ENCODE peak calls at places on chromosomes 4 and X, in eight cellular contexts. One of them, this sample, is unnamed.

GRCh38 chr4:107619065-107619464 is 101.0 kb downstream of the PAPSS1 start:
- DNase-seq in epithelial cell of esophagus: no peak
- DNase-seq in hepatocyte: peak
- DNase-seq in cardiac fibroblast: peak
- DNase-seq in tibial artery: peak
- DNase-seq in lower leg skin: no peak
- DNase-seq in ascending aorta: no peak
- DNase-seq in GM12865: no peak
- DNase-seq in this sample: peak

GRCh38 chr4:186021461-186022167 is 47.3 kb upstream of the TLR3 start:
- DNase-seq in tibial artery: no peak
- DNase-seq in epithelial cell of esophagus: peak
- DNase-seq in GM12865: peak
- DNase-seq in ascending aorta: no peak
- DNase-seq in lower leg skin: no peak
- DNase-seq in cardiac fibroblast: peak
- DNase-seq in hepatocyte: peak
- DNase-seq in this sample: no peak

GRCh38 chr4:127709456-127709855 is 20.7 kb upstream of the SLC25A31 start:
- DNase-seq in ascending aorta: no peak
- DNase-seq in epithelial cell of esophagus: peak
- DNase-seq in cardiac fibroblast: peak
- DNase-seq in tibial artery: no peak
- DNase-seq in lower leg skin: no peak
- DNase-seq in GM12865: no peak
- DNase-seq in hepatocyte: no peak
- DNase-seq in this sample: no peak

GRCh38 chr4:794911-795725 is 30.8 kb downstream of the CPLX1 start:
- DNase-seq in epithelial cell of esophagus: no peak
- DNase-seq in lower leg skin: no peak
- DNase-seq in GM12865: no peak
- DNase-seq in hepatocyte: no peak
- DNase-seq in tibial artery: no peak
- DNase-seq in cardiac fibroblast: no peak
- DNase-seq in ascending aorta: no peak
- DNase-seq in this sample: no peak

GRCh38 chr4:123232439-123232838 is 164.2 kb upstream of the SPRY1 start:
- DNase-seq in GM12865: no peak
- DNase-seq in ascending aorta: no peak
- DNase-seq in epithelial cell of esophagus: peak
- DNase-seq in cardiac fibroblast: peak
- DNase-seq in lower leg skin: no peak
- DNase-seq in hepatocyte: no peak
- DNase-seq in tibial artery: no peak
- DNase-seq in this sample: peak

GRCh38 chr4:102500371-102501175 is 586 bp upstream of the NFKB1 start:
- DNase-seq in lower leg skin: peak
- DNase-seq in tibial artery: peak
- DNase-seq in ascending aorta: peak
- DNase-seq in hepatocyte: peak
- DNase-seq in cardiac fibroblast: peak
- DNase-seq in GM12865: peak
- DNase-seq in epithelial cell of esophagus: peak
- DNase-seq in this sample: no peak

GRCh38 chr4:7266525-7267292 is 74.4 kb downstream of the SORCS2 start:
- DNase-seq in cardiac fibroblast: peak
- DNase-seq in GM12865: no peak
- DNase-seq in ascending aorta: no peak
- DNase-seq in epithelial cell of esophagus: peak
- DNase-seq in tibial artery: no peak
- DNase-seq in hepatocyte: peak
- DNase-seq in lower leg skin: no peak
- DNase-seq in this sample: peak

GRCh38 chrX:54807524-54808108 is at the start of gene MAGED2:
- DNase-seq in ascending aorta: peak
- DNase-seq in hepatocyte: peak
- DNase-seq in cardiac fibroblast: peak
- DNase-seq in lower leg skin: no peak
- DNase-seq in epithelial cell of esophagus: no peak
- DNase-seq in tibial artery: peak
- DNase-seq in GM12865: no peak
- DNase-seq in this sample: no peak

GRCh38 chrX:147894332-147894870 is 17.3 kb upstream of the FMR1 start:
- DNase-seq in lower leg skin: no peak
- DNase-seq in ascending aorta: no peak
- DNase-seq in cardiac fibroblast: peak
- DNase-seq in GM12865: no peak
- DNase-seq in tibial artery: no peak
- DNase-seq in epithelial cell of esophagus: peak
- DNase-seq in hepatocyte: peak
- DNase-seq in this sample: no peak

GRCh38 chrX:131841496-131842410 is 181.3 kb upstream of the STK26 start:
- DNase-seq in lower leg skin: no peak
- DNase-seq in tibial artery: no peak
- DNase-seq in GM12865: peak
- DNase-seq in hepatocyte: peak
- DNase-seq in ascending aorta: no peak
- DNase-seq in epithelial cell of esophagus: peak
- DNase-seq in cardiac fibroblast: peak
- DNase-seq in this sample: no peak

GRCh38 chr4:101028886-101029285 is 318.4 kb downstream of the PPP3CA start:
- DNase-seq in lower leg skin: no peak
- DNase-seq in tibial artery: no peak
- DNase-seq in epithelial cell of esophagus: no peak
- DNase-seq in ascending aorta: no peak
- DNase-seq in GM12865: no peak
- DNase-seq in cardiac fibroblast: no peak
- DNase-seq in hepatocyte: no peak
- DNase-seq in this sample: no peak

GRCh38 chrX:44447214-44447613 is 95.4 kb downstream of the FUNDC1 start:
- DNase-seq in lower leg skin: no peak
- DNase-seq in GM12865: no peak
- DNase-seq in ascending aorta: no peak
- DNase-seq in tibial artery: no peak
- DNase-seq in cardiac fibroblast: no peak
- DNase-seq in epithelial cell of esophagus: peak
- DNase-seq in hepatocyte: no peak
- DNase-seq in this sample: no peak

GRCh38 chrX:84469226-84469625 is 33.0 kb downstream of the HDX start:
- DNase-seq in lower leg skin: no peak
- DNase-seq in epithelial cell of esophagus: peak
- DNase-seq in cardiac fibroblast: peak
- DNase-seq in ascending aorta: no peak
- DNase-seq in tibial artery: no peak
- DNase-seq in GM12865: no peak
- DNase-seq in hepatocyte: peak
- DNase-seq in this sample: no peak

GRCh38 chr4:41358626-41359025 is 101.9 kb downstream of the UCHL1 start:
- DNase-seq in lower leg skin: no peak
- DNase-seq in epithelial cell of esophagus: no peak
- DNase-seq in cardiac fibroblast: no peak
- DNase-seq in ascending aorta: no peak
- DNase-seq in tibial artery: no peak
- DNase-seq in hepatocyte: no peak
- DNase-seq in GM12865: no peak
- DNase-seq in this sample: no peak

GRCh38 chr4:169225058-169225751 is 45.6 kb downstream of the SH3RF1 start:
- DNase-seq in tibial artery: no peak
- DNase-seq in ascending aorta: no peak
- DNase-seq in GM12865: peak
- DNase-seq in epithelial cell of esophagus: peak
- DNase-seq in hepatocyte: peak
- DNase-seq in cardiac fibroblast: peak
- DNase-seq in lower leg skin: no peak
- DNase-seq in this sample: peak

GRCh38 chrX:37678574-37678973 is 7.0 kb upstream of the XK start:
- DNase-seq in epithelial cell of esophagus: no peak
- DNase-seq in hepatocyte: no peak
- DNase-seq in tibial artery: no peak
- DNase-seq in ascending aorta: no peak
- DNase-seq in cardiac fibroblast: no peak
- DNase-seq in GM12865: no peak
- DNase-seq in lower leg skin: no peak
- DNase-seq in this sample: no peak

GRCh38 chr4:71009091-71009490 is 15.6 kb downstream of the DCK start:
- DNase-seq in cardiac fibroblast: no peak
- DNase-seq in ascending aorta: no peak
- DNase-seq in GM12865: no peak
- DNase-seq in lower leg skin: no peak
- DNase-seq in tibial artery: no peak
- DNase-seq in hepatocyte: no peak
- DNase-seq in epithelial cell of esophagus: no peak
- DNase-seq in this sample: no peak

GRCh38 chrX:68833448-68833805 is 4.6 kb downstream of the EFNB1 start:
- DNase-seq in GM12865: no peak
- DNase-seq in hepatocyte: no peak
- DNase-seq in ascending aorta: peak
- DNase-seq in epithelial cell of esophagus: no peak
- DNase-seq in tibial artery: no peak
- DNase-seq in lower leg skin: peak
- DNase-seq in cardiac fibroblast: no peak
- DNase-seq in this sample: no peak

GRCh38 chrX:68833855-68834331 is 5.1 kb downstream of the EFNB1 start:
- DNase-seq in epithelial cell of esophagus: peak
- DNase-seq in cardiac fibroblast: no peak
- DNase-seq in tibial artery: no peak
- DNase-seq in hepatocyte: no peak
- DNase-seq in GM12865: no peak
- DNase-seq in lower leg skin: peak
- DNase-seq in ascending aorta: peak
- DNase-seq in this sample: no peak

GRCh38 chrX:68831405-68832100 is 2.7 kb downstream of the EFNB1 start:
- DNase-seq in GM12865: no peak
- DNase-seq in tibial artery: no peak
- DNase-seq in lower leg skin: peak
- DNase-seq in epithelial cell of esophagus: no peak
- DNase-seq in hepatocyte: no peak
- DNase-seq in ascending aorta: peak
- DNase-seq in cardiac fibroblast: no peak
- DNase-seq in this sample: no peak

GRCh38 chrX:68832101-68832416 is 3.2 kb downstream of the EFNB1 start:
- DNase-seq in cardiac fibroblast: peak
- DNase-seq in ascending aorta: peak
- DNase-seq in epithelial cell of esophagus: peak
- DNase-seq in GM12865: peak
- DNase-seq in lower leg skin: peak
- DNase-seq in hepatocyte: peak
- DNase-seq in tibial artery: peak
- DNase-seq in this sample: peak

GRCh38 chrX:68832516-68833447 is 4.0 kb downstream of the EFNB1 start:
- DNase-seq in GM12865: no peak
- DNase-seq in hepatocyte: no peak
- DNase-seq in lower leg skin: peak
- DNase-seq in ascending aorta: peak
- DNase-seq in tibial artery: no peak
- DNase-seq in epithelial cell of esophagus: no peak
- DNase-seq in cardiac fibroblast: no peak
- DNase-seq in this sample: no peak
- H3K4me3 ChIP-seq in GM12865: no peak
- H3K4me3 ChIP-seq in hepatocyte: no peak
- H3K4me3 ChIP-seq in lower leg skin: no peak
- H3K4me3 ChIP-seq in ascending aorta: no peak
- H3K4me3 ChIP-seq in tibial artery: peak
- H3K4me3 ChIP-seq in epithelial cell of esophagus: peak
- H3K4me3 ChIP-seq in cardiac fibroblast: peak
- H3K4me3 ChIP-seq in this sample: peak

GRCh38 chrX:117517994-117518393 is 598.6 kb downstream of the KLHL13 start:
- DNase-seq in GM12865: no peak
- DNase-seq in lower leg skin: no peak
- DNase-seq in hepatocyte: no peak
- DNase-seq in cardiac fibroblast: no peak
- DNase-seq in epithelial cell of esophagus: no peak
- DNase-seq in tibial artery: no peak
- DNase-seq in ascending aorta: no peak
- DNase-seq in this sample: no peak
- TF ChIP-seq CTCF in GM12865: no peak
- TF ChIP-seq CTCF in lower leg skin: no peak
- TF ChIP-seq CTCF in hepatocyte: no peak
- TF ChIP-seq CTCF in cardiac fibroblast: no peak
- TF ChIP-seq CTCF in epithelial cell of esophagus: no peak
- TF ChIP-seq CTCF in tibial artery: no peak
- TF ChIP-seq CTCF in ascending aorta: no peak
- TF ChIP-seq CTCF in this sample: no peak

DNA sequence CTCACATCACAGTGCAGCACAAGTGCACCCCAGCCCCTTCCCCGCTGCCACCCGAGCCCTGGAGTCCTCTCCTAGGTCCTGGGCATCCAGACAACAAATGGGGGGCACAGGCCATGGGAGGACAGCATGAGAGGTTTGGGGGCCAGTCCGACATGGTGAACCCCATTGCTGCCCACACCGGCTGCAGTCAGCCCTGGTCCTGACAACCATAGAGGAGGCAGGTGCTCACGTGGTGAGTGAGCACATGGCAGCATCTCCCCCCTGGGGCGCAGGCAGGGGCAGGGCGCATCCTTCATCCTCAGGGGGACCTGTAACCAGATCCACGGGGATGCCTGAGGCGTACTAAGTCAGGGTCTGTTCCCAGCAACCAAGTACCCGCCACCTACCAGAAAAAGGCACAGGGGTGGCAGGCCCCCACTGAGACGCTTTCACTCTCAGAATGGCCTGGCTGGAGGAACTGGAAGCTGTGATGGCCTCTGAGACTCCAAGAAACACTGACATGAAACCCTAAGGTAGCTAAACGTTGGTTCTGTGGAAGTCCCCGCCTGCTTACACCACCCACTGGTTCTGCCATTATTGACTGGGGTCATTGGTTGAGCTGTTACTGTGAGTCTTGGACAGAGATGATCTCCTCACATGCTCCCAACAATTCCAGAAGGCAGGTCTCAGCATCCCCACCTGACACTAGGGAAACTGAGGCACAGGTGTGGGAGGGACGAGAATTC is 6.5 kb downstream of the ZFYVE28 start:
- DNase-seq in epithelial cell of esophagus: no peak
- DNase-seq in ascending aorta: no peak
- DNase-seq in cardiac fibroblast: no peak
- DNase-seq in hepatocyte: no peak
- DNase-seq in GM12865: peak
- DNase-seq in lower leg skin: no peak
- DNase-seq in tibial artery: no peak
- DNase-seq in this sample: no peak
- H3K4me3 ChIP-seq in epithelial cell of esophagus: no peak
- H3K4me3 ChIP-seq in ascending aorta: no peak
- H3K4me3 ChIP-seq in cardiac fibroblast: peak
- H3K4me3 ChIP-seq in hepatocyte: no peak
- H3K4me3 ChIP-seq in GM12865: peak
- H3K4me3 ChIP-seq in lower leg skin: no peak
- H3K4me3 ChIP-seq in tibial artery: no peak
- H3K4me3 ChIP-seq in this sample: no peak

DNA sequence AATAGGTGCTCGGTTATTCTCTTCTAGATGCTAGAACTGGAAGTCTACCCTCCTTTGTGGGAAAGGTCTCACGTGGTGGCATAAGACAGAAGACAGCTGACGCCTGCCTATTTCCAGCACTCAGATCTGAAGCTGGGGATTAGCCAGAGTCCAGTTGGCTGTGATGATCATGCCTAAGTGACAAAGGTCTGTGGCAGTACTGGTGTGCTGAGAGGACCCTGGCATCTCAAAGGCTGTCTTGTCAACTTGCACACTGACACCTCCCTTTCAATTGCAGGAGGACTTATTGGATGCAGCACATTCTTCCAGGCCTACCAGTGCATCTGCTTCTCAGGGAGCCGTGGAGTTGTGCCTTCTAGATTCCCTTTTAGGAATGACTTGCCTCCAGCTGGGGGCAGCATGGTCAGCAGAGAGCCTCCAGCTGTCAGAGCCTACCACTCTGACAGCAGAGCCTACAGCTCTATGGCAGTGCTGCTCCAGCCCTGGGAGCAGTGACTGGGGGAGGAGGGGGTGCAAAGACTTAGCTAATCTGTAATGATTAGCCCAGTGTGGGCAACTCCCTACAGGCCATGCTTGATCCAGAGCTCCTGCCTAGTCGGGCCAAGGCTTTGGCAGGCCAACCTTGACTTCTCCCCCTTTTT is 13.6 kb upstream of the FGFBP2 start:
- DNase-seq in GM12865: no peak
- DNase-seq in cardiac fibroblast: no peak
- DNase-seq in tibial artery: no peak
- DNase-seq in lower leg skin: no peak
- DNase-seq in ascending aorta: no peak
- DNase-seq in epithelial cell of esophagus: no peak
- DNase-seq in hepatocyte: no peak
- DNase-seq in this sample: no peak
- TF ChIP-seq CTCF in GM12865: no peak
- TF ChIP-seq CTCF in cardiac fibroblast: no peak
- TF ChIP-seq CTCF in tibial artery: no peak
- TF ChIP-seq CTCF in lower leg skin: no peak
- TF ChIP-seq CTCF in ascending aorta: no peak
- TF ChIP-seq CTCF in epithelial cell of esophagus: no peak
- TF ChIP-seq CTCF in hepatocyte: no peak
- TF ChIP-seq CTCF in this sample: no peak

This sample was measured in BJ.